ENCODE peak calls at places on chromosome 13, in nine cellular contexts. One of them, this sample, is unnamed.

GRCh38 chr13:108944760-108945159 is 315.3 kb downstream of the MYO16 start:
- DNase-seq in stimulated activated naive CD8-positive, alpha-beta T cell treated with anti-CD3 and anti-CD28 coated beads, Interleukin-15, Interleukin-2, amounts not matched to agents 100 U/mL and 50 U/mL, for 24 hours: no peak
- DNase-seq in mesenchymal stem cell: peak
- DNase-seq in AML-193: peak
- DNase-seq in activated T-helper 1 cell treated with anti-CD3 and anti-CD28 coated beads, Interleukin-12 subunit alpha, Interleukin-12 subunit beta, Interleukin-2, Interleukin-4 antibody, amounts not matched to agents 30 ng/mL and 10 ng/mL and 1 ng/mL, durations not matched to agents 14 hours and 24 hours and 36 hours: no peak
- DNase-seq in heart left ventricle: no peak
- DNase-seq in H9: no peak
- DNase-seq in astrocyte of the hippocampus: no peak
- DNase-seq in Ammon's horn: no peak
- DNase-seq in this sample: no peak

GRCh38 chr13:113732176-113732960 is 26.7 kb upstream of the TMEM255B start:
- DNase-seq in AML-193: no peak
- DNase-seq in activated T-helper 1 cell treated with anti-CD3 and anti-CD28 coated beads, Interleukin-12 subunit alpha, Interleukin-12 subunit beta, Interleukin-2, Interleukin-4 antibody, amounts not matched to agents 30 ng/mL and 10 ng/mL and 1 ng/mL, durations not matched to agents 14 hours and 24 hours and 36 hours: no peak
- DNase-seq in mesenchymal stem cell: no peak
- DNase-seq in H9: no peak
- DNase-seq in astrocyte of the hippocampus: no peak
- DNase-seq in heart left ventricle: no peak
- DNase-seq in stimulated activated naive CD8-positive, alpha-beta T cell treated with anti-CD3 and anti-CD28 coated beads, Interleukin-15, Interleukin-2, amounts not matched to agents 100 U/mL and 50 U/mL, for 24 hours: no peak
- DNase-seq in Ammon's horn: no peak
- DNase-seq in this sample: no peak

GRCh38 chr13:114143806-114144605 is 11.6 kb upstream of the RASA3 start:
- DNase-seq in mesenchymal stem cell: no peak
- DNase-seq in Ammon's horn: no peak
- DNase-seq in stimulated activated naive CD8-positive, alpha-beta T cell treated with anti-CD3 and anti-CD28 coated beads, Interleukin-15, Interleukin-2, amounts not matched to agents 100 U/mL and 50 U/mL, for 24 hours: peak
- DNase-seq in AML-193: no peak
- DNase-seq in H9: peak
- DNase-seq in heart left ventricle: peak
- DNase-seq in astrocyte of the hippocampus: no peak
- DNase-seq in activated T-helper 1 cell treated with anti-CD3 and anti-CD28 coated beads, Interleukin-12 subunit alpha, Interleukin-12 subunit beta, Interleukin-2, Interleukin-4 antibody, amounts not matched to agents 30 ng/mL and 10 ng/mL and 1 ng/mL, durations not matched to agents 14 hours and 24 hours and 36 hours: no peak
- DNase-seq in this sample: peak

GRCh38 chr13:113029487-113030258 is 60.7 kb downstream of the MCF2L start:
- DNase-seq in activated T-helper 1 cell treated with anti-CD3 and anti-CD28 coated beads, Interleukin-12 subunit alpha, Interleukin-12 subunit beta, Interleukin-2, Interleukin-4 antibody, amounts not matched to agents 30 ng/mL and 10 ng/mL and 1 ng/mL, durations not matched to agents 14 hours and 24 hours and 36 hours: no peak
- DNase-seq in H9: peak
- DNase-seq in Ammon's horn: no peak
- DNase-seq in stimulated activated naive CD8-positive, alpha-beta T cell treated with anti-CD3 and anti-CD28 coated beads, Interleukin-15, Interleukin-2, amounts not matched to agents 100 U/mL and 50 U/mL, for 24 hours: peak
- DNase-seq in mesenchymal stem cell: peak
- DNase-seq in AML-193: peak
- DNase-seq in heart left ventricle: no peak
- DNase-seq in astrocyte of the hippocampus: peak
- DNase-seq in this sample: peak

GRCh38 chr13:90068658-90069057 is 1278.8 kb upstream of the MIR17HG start:
- DNase-seq in activated T-helper 1 cell treated with anti-CD3 and anti-CD28 coated beads, Interleukin-12 subunit alpha, Interleukin-12 subunit beta, Interleukin-2, Interleukin-4 antibody, amounts not matched to agents 30 ng/mL and 10 ng/mL and 1 ng/mL, durations not matched to agents 14 hours and 24 hours and 36 hours: no peak
- DNase-seq in H9: no peak
- DNase-seq in AML-193: no peak
- DNase-seq in astrocyte of the hippocampus: no peak
- DNase-seq in heart left ventricle: no peak
- DNase-seq in stimulated activated naive CD8-positive, alpha-beta T cell treated with anti-CD3 and anti-CD28 coated beads, Interleukin-15, Interleukin-2, amounts not matched to agents 100 U/mL and 50 U/mL, for 24 hours: no peak
- DNase-seq in Ammon's horn: no peak
- DNase-seq in mesenchymal stem cell: no peak
- DNase-seq in this sample: no peak

GRCh38 chr13:109422163-109422562 is 364.2 kb downstream of the IRS2 start:
- DNase-seq in mesenchymal stem cell: no peak
- DNase-seq in astrocyte of the hippocampus: no peak
- DNase-seq in AML-193: peak
- DNase-seq in activated T-helper 1 cell treated with anti-CD3 and anti-CD28 coated beads, Interleukin-12 subunit alpha, Interleukin-12 subunit beta, Interleukin-2, Interleukin-4 antibody, amounts not matched to agents 30 ng/mL and 10 ng/mL and 1 ng/mL, durations not matched to agents 14 hours and 24 hours and 36 hours: no peak
- DNase-seq in heart left ventricle: no peak
- DNase-seq in H9: no peak
- DNase-seq in Ammon's horn: peak
- DNase-seq in stimulated activated naive CD8-positive, alpha-beta T cell treated with anti-CD3 and anti-CD28 coated beads, Interleukin-15, Interleukin-2, amounts not matched to agents 100 U/mL and 50 U/mL, for 24 hours: no peak
- DNase-seq in this sample: no peak

GRCh38 chr13:41492432-41493267 is 35.3 kb downstream of the RGCC start:
- DNase-seq in Ammon's horn: no peak
- DNase-seq in heart left ventricle: no peak
- DNase-seq in AML-193: peak
- DNase-seq in H9: no peak
- DNase-seq in stimulated activated naive CD8-positive, alpha-beta T cell treated with anti-CD3 and anti-CD28 coated beads, Interleukin-15, Interleukin-2, amounts not matched to agents 100 U/mL and 50 U/mL, for 24 hours: no peak
- DNase-seq in astrocyte of the hippocampus: no peak
- DNase-seq in activated T-helper 1 cell treated with anti-CD3 and anti-CD28 coated beads, Interleukin-12 subunit alpha, Interleukin-12 subunit beta, Interleukin-2, Interleukin-4 antibody, amounts not matched to agents 30 ng/mL and 10 ng/mL and 1 ng/mL, durations not matched to agents 14 hours and 24 hours and 36 hours: peak
- DNase-seq in mesenchymal stem cell: peak
- DNase-seq in this sample: no peak

GRCh38 chr13:56706485-56706884 is 434.2 kb upstream of the PRR20A start:
- DNase-seq in activated T-helper 1 cell treated with anti-CD3 and anti-CD28 coated beads, Interleukin-12 subunit alpha, Interleukin-12 subunit beta, Interleukin-2, Interleukin-4 antibody, amounts not matched to agents 30 ng/mL and 10 ng/mL and 1 ng/mL, durations not matched to agents 14 hours and 24 hours and 36 hours: no peak
- DNase-seq in H9: no peak
- DNase-seq in AML-193: no peak
- DNase-seq in astrocyte of the hippocampus: no peak
- DNase-seq in heart left ventricle: no peak
- DNase-seq in stimulated activated naive CD8-positive, alpha-beta T cell treated with anti-CD3 and anti-CD28 coated beads, Interleukin-15, Interleukin-2, amounts not matched to agents 100 U/mL and 50 U/mL, for 24 hours: no peak
- DNase-seq in mesenchymal stem cell: no peak
- DNase-seq in Ammon's horn: no peak
- DNase-seq in this sample: no peak

GRCh38 chr13:30654430-30654829 is 36.7 kb downstream of the USPL1 start:
- DNase-seq in astrocyte of the hippocampus: no peak
- DNase-seq in stimulated activated naive CD8-positive, alpha-beta T cell treated with anti-CD3 and anti-CD28 coated beads, Interleukin-15, Interleukin-2, amounts not matched to agents 100 U/mL and 50 U/mL, for 24 hours: no peak
- DNase-seq in mesenchymal stem cell: no peak
- DNase-seq in AML-193: no peak
- DNase-seq in heart left ventricle: no peak
- DNase-seq in Ammon's horn: no peak
- DNase-seq in H9: no peak
- DNase-seq in activated T-helper 1 cell treated with anti-CD3 and anti-CD28 coated beads, Interleukin-12 subunit alpha, Interleukin-12 subunit beta, Interleukin-2, Interleukin-4 antibody, amounts not matched to agents 30 ng/mL and 10 ng/mL and 1 ng/mL, durations not matched to agents 14 hours and 24 hours and 36 hours: peak
- DNase-seq in this sample: no peak

This sample was measured in endodermal cell.